ENCODE peak calls at places on chromosomes 16 and 17, in six cellular contexts. J is endothelial cell, A is LoVo, O is EL, T is nucleus accumbens, V is left kidney. W is an unnamed sample.

GRCh38 chr17:29855686-29856085 is 74.3 kb downstream of the SSH2 start:
- DNase-seq in J (no peak), O (peak), T (no peak), V (no peak), A (no peak), W (no peak)

GRCh38 chr16:75218256-75219076 is at the start of gene CTRB1:
- DNase-seq in J (no peak), A (no peak), O (no peak), V (no peak), T (peak), W (no peak)

GRCh38 chr17:12415031-12415430 is 250.7 kb upstream of the MYOCD start:
- DNase-seq in T (no peak), J (no peak), O (peak), V (no peak), A (no peak), W (no peak)

GRCh38 chr17:42365136-42365535 is 23.1 kb downstream of the STAT3 start:
- DNase-seq in T (no peak), O (peak), A (no peak), J (no peak), V (no peak), W (no peak)

GRCh38 chr17:60526726-60527125 is 684 bp upstream of the APPBP2 start:
- DNase-seq in V (peak), A (no peak), J (no peak), O (peak), T (no peak), W (no peak)

GRCh38 chr17:78029697-78030096 is 71.2 kb downstream of the TNRC6C start:
- DNase-seq in O (no peak), T (no peak), V (no peak), A (no peak), J (no peak), W (no peak)

GRCh38 chr17:66727634-66728570 is 107.0 kb upstream of the CACNG5 start:
- DNase-seq in V (peak), O (peak), A (peak), T (peak), J (peak), W (peak)

GRCh38 chr17:82520041-82520910 is 744 bp downstream of the FOXK2 start:
- DNase-seq in V (peak), A (no peak), T (no peak), O (peak), J (peak), W (peak)

GRCh38 chr17:80005360-80006338 is 30.0 kb downstream of the TBC1D16 start:
- DNase-seq in T (no peak), A (peak), J (peak), V (peak), O (peak), W (peak)

GRCh38 chr17:75535119-75535537 is 9.6 kb downstream of the LLGL2 start:
- DNase-seq in V (no peak), O (no peak), T (no peak), J (no peak), A (no peak), W (peak)